ENCODE peak calls at places on chromosomes 7 and 10, in four cellular contexts. J is stimulated activated CD4-positive, alpha-beta T cell treated with anti-CD3 and anti-CD28 coated beads, Interleukin-4, amount 100 ng/mL, for 24 hours; R is DND-41; P is hypothalamus. D is an unnamed sample.

GRCh38 chr10:4947635-4948596 is 15.3 kb upstream of the AKR1C1 start:
- DNase-seq in J (no peak), R (no peak), P (no peak), D (no peak)

GRCh38 chr10:62658516-62658915 is 146.0 kb upstream of the ADO start:
- DNase-seq in J (no peak), R (no peak), P (no peak), D (no peak)

GRCh38 chr7:41481353-41481752 is 221.5 kb downstream of the INHBA start:
- DNase-seq in J (no peak), R (no peak), P (no peak), D (no peak)

GRCh38 chr7:110157631-110158362 is 933.1 kb upstream of the LRRN3 start:
- DNase-seq in J (no peak), R (no peak), P (no peak), D (no peak)

GRCh38 chr10:61835069-61835908 is 66.2 kb upstream of the ARID5B start:
- DNase-seq in J (no peak), R (peak), P (no peak), D (no peak)

GRCh38 chr7:157273208-157274202 is 63.3 kb upstream of the DNAJB6 start:
- DNase-seq in J (peak), R (peak), P (peak), D (peak)

GRCh38 chr10:95569368-95569767 is 8.2 kb upstream of the SORBS1 start:
- DNase-seq in J (no peak), R (no peak), P (no peak), D (no peak)

GRCh38 chr7:26365077-26365896 is 73.6 kb downstream of the SNX10 start:
- DNase-seq in J (peak), R (peak), P (peak), D (peak)

GRCh38 chr10:100735345-100736143 is 9.8 kb upstream of the PAX2 start:
- DNase-seq in J (no peak), R (no peak), P (no peak), D (no peak)

GRCh38 chr7:1943933-1944618 is 274.0 kb downstream of the ELFN1 start:
- DNase-seq in J (no peak), R (peak), P (no peak), D (no peak)

GRCh38 chr7:142420554-142421362 is 162.9 kb upstream of the PRSS58 start:
- DNase-seq in J (peak), R (peak), P (no peak), D (no peak)

GRCh38 chr10:7593905-7594304 is 72.9 kb downstream of the ITIH5 start:
- DNase-seq in J (no peak), R (no peak), P (no peak), D (no peak)

GRCh38 chr10:110208614-110209398 is 1.4 kb downstream of the MXI1 start:
- DNase-seq in J (peak), R (no peak), P (peak), D (peak)

GRCh38 chr7:90250601-90251303 is 5.8 kb downstream of the CFAP69 start:
- DNase-seq in J (no peak), R (no peak), P (no peak), D (no peak)

GRCh38 chr7:892648-893593 is 16.6 kb downstream of the GET4 start:
- DNase-seq in J (no peak), R (no peak), P (no peak), D (no peak)

GRCh38 chr7:78254397-78255055 is 456.0 kb downstream of the PHTF2 start:
- DNase-seq in J (no peak), R (no peak), P (no peak), D (no peak)